ENCODE peak calls at places on chromosomes 4 and X, in six cellular contexts. D, B, R, E, X and O are unnamed samples. For H3K27me3, the result is how much of the 10 kb centered on the place peaks cover.

GRCh38 chrX:10608099-10608498 is 12.3 kb downstream of the MID1 start:
- DNase-seq in D (peak), B (no peak), R (no peak), E (no peak), X (no peak), O (no peak)

GRCh38 chr4:187184513-187184912 is 460.9 kb upstream of the FAT1 start:
- DNase-seq in D (no peak), B (no peak), R (no peak), E (no peak), X (no peak), O (no peak)

GRCh38 chr4:47315346-47315745 is 148.2 kb downstream of the COMMD8 start:
- DNase-seq in D (peak), B (no peak), R (no peak), E (no peak), X (no peak), O (no peak)

GRCh38 chr4:80184053-80184790 is 13.1 kb upstream of the PRDM8 start:
- DNase-seq in D (peak), B (peak), R (peak), E (peak), X (peak), O (no peak)

GRCh38 chr4:65538571-65538970 is 131.7 kb downstream of the EPHA5 start:
- DNase-seq in D (peak), B (no peak), R (no peak), E (no peak), X (no peak), O (no peak)

GRCh38 chr4:185879666-185880312 is 67.8 kb upstream of the SORBS2 start:
- DNase-seq in D (no peak), B (no peak), R (no peak), E (no peak), X (no peak), O (no peak)

GRCh38 chrX:132480581-132481203 is 8.1 kb downstream of the MBNL3 start:
- DNase-seq in D (no peak), B (peak), R (no peak), E (no peak), X (peak), O (no peak)

GRCh38 chr4:185822791-185823190 is 10.8 kb upstream of the SORBS2 start:
- DNase-seq in D (no peak), B (no peak), R (no peak), E (no peak), X (no peak), O (no peak)

GRCh38 chrX:1246816-1247215 is 21.8 kb upstream of the CSF2RA start:
- DNase-seq in D (peak), B (peak), R (no peak), E (no peak), X (peak), O (no peak)

GRCh38 chr4:8541981-8542715 is 38.0 kb upstream of the GPR78 start:
- DNase-seq in D (no peak), B (no peak), R (no peak), E (no peak), X (no peak), O (no peak)

GRCh38 chr4:176308441-176308840 is 11.3 kb upstream of the SPCS3 start:
- DNase-seq in D (no peak), B (no peak), R (no peak), E (no peak), X (no peak), O (no peak)

GRCh38 chr4:101753702-101754101 is 36.8 kb upstream of the BANK1 start:
- DNase-seq in D (no peak), B (no peak), R (no peak), E (no peak), X (no peak), O (no peak)

GRCh38 chr4:123510666-123511065 is 114.1 kb downstream of the SPRY1 start:
- DNase-seq in D (no peak), B (no peak), R (no peak), E (no peak), X (no peak), O (no peak)

GRCh38 chr4:17630228-17630627 is 15.8 kb downstream of the MED28 start:
- DNase-seq in D (no peak), B (no peak), R (no peak), E (no peak), X (no peak), O (no peak)

GRCh38 chr4:81085291-81085690 is 54.8 kb downstream of the BMP3 start:
- DNase-seq in D (no peak), B (no peak), R (no peak), E (no peak), X (no peak), O (no peak)

GRCh38 chr4:100294356-100294755 is 104.1 kb upstream of the DDIT4L start:
- DNase-seq in D (no peak), B (no peak), R (no peak), E (no peak), X (no peak), O (no peak)

GRCh38 chrX:14676431-14676830 is 147.1 kb downstream of the GLRA2 start:
- DNase-seq in D (no peak), B (no peak), R (no peak), E (no peak), X (no peak), O (no peak)

GRCh38 chr4:26765515-26765914 is 95.1 kb upstream of the STIM2 start:
- DNase-seq in D (no peak), B (no peak), R (no peak), E (no peak), X (no peak), O (no peak)

GRCh38 chr4:10622728-10623127 is 61.8 kb downstream of the CLNK start:
- DNase-seq in D (no peak), B (no peak), R (no peak), E (no peak), X (no peak), O (peak)

GRCh38 chr4:174314770-174315169 is 31.1 kb downstream of the CEP44 start:
- DNase-seq in D (peak), B (no peak), R (no peak), E (no peak), X (no peak), O (no peak)

GRCh38 chrX:21943460-21944135 is 3.1 kb downstream of the SMS start:
- DNase-seq in D (peak), B (no peak), R (peak), E (no peak), X (no peak), O (no peak)

GRCh38 chrX:149829751-149830191 is 48.0 kb downstream of the MAGEA9 start:
- DNase-seq in D (peak), B (peak), R (peak), E (no peak), X (no peak), O (no peak)
- H3K4me3 ChIP-seq in D (peak), B (peak), R (peak), E (peak), X (no peak), O (no peak)

GRCh38 chr4:110087116-110087708 is 111.2 kb downstream of the ELOVL6 start:
- DNase-seq in D (peak), B (no peak), R (no peak), E (no peak), X (no peak), O (no peak)
- H3K27ac ChIP-seq in D (no peak), B (no peak), R (no peak), E (no peak), X (no peak), O (no peak)

GRCh38 chrX:153301746-153302145 is 19.8 kb downstream of the PNMA6F start:
- DNase-seq in D (no peak), B (no peak), R (no peak), E (no peak), X (no peak), O (no peak)
- H3K27me3 ChIP-seq in D (under half), B (under half), R (under half), E (half or more), X (under half), O (under half)

GRCh38 chrX:68895339-68896250 is 66.8 kb downstream of the EFNB1 start:
- DNase-seq in D (no peak), B (no peak), R (no peak), E (peak), X (peak), O (no peak)
- H3K4me3 ChIP-seq in D (no peak), B (no peak), R (no peak), E (peak), X (peak), O (no peak)

GRCh38 chr4:2744576-2745270 is 11.4 kb downstream of the TNIP2 start:
- DNase-seq in D (no peak), B (no peak), R (no peak), E (no peak), X (no peak), O (no peak)

GRCh38 chr4:2745516-2745915 is 10.6 kb downstream of the TNIP2 start:
- DNase-seq in D (no peak), B (no peak), R (no peak), E (no peak), X (no peak), O (no peak)

GRCh38 chr4:2743518-2744445 is 12.4 kb downstream of the TNIP2 start:
- DNase-seq in D (no peak), B (no peak), R (no peak), E (no peak), X (no peak), O (no peak)

GRCh38 chr4:2746891-2747695 is 9.0 kb downstream of the TNIP2 start:
- DNase-seq in D (no peak), B (no peak), R (no peak), E (no peak), X (no peak), O (no peak)

GRCh38 chr4:2745981-2746806 is 9.9 kb downstream of the TNIP2 start:
- DNase-seq in D (peak), B (peak), R (peak), E (no peak), X (peak), O (no peak)
- H3K27ac ChIP-seq in D (peak), B (peak), R (peak), E (peak), X (peak), O (no peak)

GRCh38 chr4:4390046-4390445 is 3.1 kb downstream of the NSG1 start:
- DNase-seq in D (no peak), B (no peak), R (no peak), E (no peak), X (no peak), O (no peak)
- H3K27me3 ChIP-seq in D (under half), B (under half), R (half or more), E (half or more), X (under half), O (under half)

DNA sequence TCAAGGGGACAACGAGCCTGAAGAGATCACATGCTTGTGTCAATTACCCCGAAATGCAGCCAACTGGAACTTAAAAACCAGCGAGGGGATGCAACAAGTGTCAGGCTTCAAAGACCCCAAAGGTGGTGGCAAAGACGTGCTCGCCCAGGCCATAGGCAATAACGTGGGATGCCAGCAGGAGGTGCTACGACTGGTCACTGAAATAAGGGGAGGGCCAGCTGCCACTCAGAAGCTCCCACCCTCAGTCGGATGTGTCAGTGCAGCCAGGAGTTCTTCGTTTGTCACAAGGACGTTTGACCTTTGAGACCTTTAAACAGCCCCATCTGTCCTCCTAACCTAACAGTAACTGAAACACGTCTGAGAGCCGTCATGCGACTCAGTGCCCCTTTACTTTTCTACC is 556.8 kb upstream of the PCDH10 start:
- DNase-seq in D (no peak), B (no peak), R (no peak), E (no peak), X (no peak), O (no peak)
- H3K4me3 ChIP-seq in D (no peak), B (no peak), R (no peak), E (no peak), X (no peak), O (no peak)